ENCODE peak calls at places on chromosome 15, in four cellular contexts. H is OCI-LY7, R is GM23338, T is SK-N-SH. M is an unnamed sample.

GRCh38 chr15:74387988-74388955 is 20.8 kb upstream of the CYP11A1 start:
- DNase-seq in R (peak; percentile 55), T (no peak), H (no peak), M (no peak)

GRCh38 chr15:62497356-62497755 is 332.3 kb upstream of the C2CD4B start:
- DNase-seq in R (no peak), T (no peak), H (no peak), M (no peak)

GRCh38 chr15:61660579-61660978 is 399.7 kb downstream of the VPS13C start:
- DNase-seq in H (no peak), R (no peak), T (no peak), M (no peak)

GRCh38 chr15:36478561-36478960 is 100.9 kb upstream of the CDIN1 start:
- DNase-seq in T (no peak), R (no peak), H (no peak), M (no peak)

GRCh38 chr15:82942691-82943090 is 9.8 kb downstream of the HOMER2 start:
- DNase-seq in H (no peak), R (no peak), T (no peak), M (no peak)

GRCh38 chr15:63826513-63826912 is 7.2 kb downstream of the HERC1 start:
- DNase-seq in R (no peak), H (peak; percentile 57), T (no peak), M (no peak)

GRCh38 chr15:82298520-82298919 is 35.9 kb downstream of the SAXO2 start:
- DNase-seq in T (no peak), R (peak; percentile 11), H (no peak), M (no peak)

GRCh38 chr15:52344592-52344991 is 49.0 kb upstream of the MYO5C start:
- DNase-seq in H (no peak), T (no peak), R (no peak), M (no peak)

GRCh38 chr15:65528461-65529060 is 1.7 kb upstream of the HACD3 start:
- DNase-seq in H (no peak), T (no peak), R (peak; percentile 58), M (no peak)

GRCh38 chr15:57395292-57395691 is 19.0 kb downstream of the CGNL1 start:
- DNase-seq in T (no peak), H (no peak), R (no peak), M (no peak)

GRCh38 chr15:70164156-70164900 is 66.6 kb upstream of the TLE3 start:
- DNase-seq in R (no peak), H (no peak), T (no peak), M (no peak)

GRCh38 chr15:29278436-29279099 is 8.9 kb upstream of the NSMCE3 start:
- DNase-seq in R (no peak), H (no peak), T (no peak), M (no peak)

GRCh38 chr15:100215031-100215842 is 126.5 kb downstream of the ADAMTS17 start:
- DNase-seq in T (no peak), R (no peak), H (no peak), M (no peak)

GRCh38 chr15:100215843-100216169 is 126.0 kb downstream of the ADAMTS17 start:
- DNase-seq in H (no peak), R (no peak), T (no peak), M (no peak)

GRCh38 chr15:100218411-100218810 is 123.4 kb downstream of the ADAMTS17 start:
- DNase-seq in H (no peak), R (no peak), T (no peak), M (no peak)

GRCh38 chr15:100220058-100220728 is 121.6 kb downstream of the ADAMTS17 start:
- DNase-seq in T (no peak), H (no peak), R (peak; percentile 54), M (no peak)

GRCh38 chr15:100216177-100216576 is 125.6 kb downstream of the ADAMTS17 start:
- DNase-seq in R (no peak), H (no peak), T (no peak), M (no peak)
- H3K27ac ChIP-seq in R (no peak overlapping the region), H (no peak overlapping the region), T (no peak overlapping the region), M (no peak overlapping the region)

GRCh38 chr15:69154026-69154425 is 6.4 kb upstream of the GLCE start:
- DNase-seq in H (no peak), T (no peak), R (no peak), M (no peak)
- TF ChIP-seq EZH2phosphoT487 in H (no peak), T (no peak), R (no peak), M (no peak)

GRCh38 chr15:90598053-90598577 is 68.4 kb downstream of the CRTC3 start:
- DNase-seq in H (peak; percentile 57), R (peak; percentile 69), T (no peak), M (no peak)
- H3K27ac ChIP-seq in H (peak overlapping the region; percentile 91), R (no peak overlapping the region), T (no peak overlapping the region), M (no peak overlapping the region)

GRCh38 chr15:31230630-31231485 is 95.8 kb upstream of the KLF13 start:
- DNase-seq in H (peak; percentile 100), T (no peak), R (no peak), M (no peak)
- TF ChIP-seq EZH2phosphoT487 in H (no peak), T (no peak), R (no peak), M (no peak)

GRCh38 chr15:35450492-35450891 is 95.5 kb downstream of the DPH6 start:
- DNase-seq in H (no peak), T (no peak), R (no peak), M (no peak)
- H3K27ac ChIP-seq in H (no peak overlapping the region), T (no peak overlapping the region), R (no peak overlapping the region), M (no peak overlapping the region)

GRCh38 chr15:73109751-73110150 is 57.5 kb downstream of the NEO1 start:
- DNase-seq in R (no peak), H (no peak), T (no peak), M (no peak)

GRCh38 chr15:73108676-73109075 is 56.4 kb downstream of the NEO1 start:
- DNase-seq in R (peak; percentile 44), H (no peak), T (no peak), M (no peak)

GRCh38 chr15:73110246-73110645 is 58.0 kb downstream of the NEO1 start:
- DNase-seq in H (no peak), R (no peak), T (no peak), M (no peak)

DNA sequence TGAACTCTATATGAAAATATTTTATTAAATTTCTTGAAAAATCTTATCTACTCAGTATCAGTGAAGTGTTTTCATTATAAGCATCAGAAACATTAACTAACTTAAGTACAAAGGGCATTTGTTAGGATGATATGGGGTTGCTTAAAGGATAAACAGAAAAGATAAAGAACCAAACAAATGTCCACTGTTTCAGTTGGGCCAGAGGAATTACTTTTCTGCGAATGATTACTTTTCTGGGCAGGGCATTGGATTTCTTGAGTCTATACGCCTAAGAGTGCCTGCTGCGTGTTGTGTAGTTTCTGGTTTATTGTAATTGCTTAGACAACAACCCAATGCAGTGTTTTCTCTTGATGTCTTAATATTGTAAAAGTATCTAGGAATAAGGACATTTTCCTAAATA is 52.8 kb downstream of the NEO1 start:
- DNase-seq in H (no peak), T (no peak), R (no peak), M (no peak)
- TF ChIP-seq EZH2phosphoT487 in H (no peak), T (no peak), R (no peak), M (no peak)